ENCODE peak calls at places on chromosomes 7 and 10, in ten cellular contexts. N, H, C, Z, J, Q, L, B, P and V are unnamed samples.

GRCh38 chr10:110392860-110393732 is 88.4 kb upstream of the SMNDC1 start:
- DNase-seq in Z (peak), P (peak), B (no peak), L (no peak), J (peak), H (no peak), Q (peak), N (peak), C (peak), V (no peak)

GRCh38 chr10:125634606-125635005 is 48.4 kb downstream of the TEX36 start:
- DNase-seq in Z (no peak), L (no peak), J (no peak), B (no peak), Q (no peak), P (no peak), N (no peak), C (no peak), H (no peak), V (no peak)

GRCh38 chr10:6493521-6494451 is 86.3 kb downstream of the PRKCQ start:
- DNase-seq in H (peak), P (no peak), B (no peak), Z (no peak), Q (peak), J (no peak), C (no peak), N (peak), L (no peak), V (no peak)

GRCh38 chr7:99525713-99526440 is 21.4 kb downstream of the ZKSCAN5 start:
- DNase-seq in Z (no peak), B (no peak), J (no peak), H (no peak), L (no peak), P (peak), N (peak), C (no peak), Q (peak), V (no peak)

GRCh38 chr7:4845740-4846142 is 16.1 kb downstream of the PAPOLB start:
- DNase-seq in N (peak), L (no peak), H (no peak), Z (peak), C (peak), J (no peak), B (no peak), Q (no peak), P (peak), V (no peak)

GRCh38 chr7:8176370-8177081 is 85.4 kb downstream of the ICA1 start:
- DNase-seq in C (no peak), L (no peak), H (no peak), N (no peak), J (no peak), B (peak), P (no peak), Q (no peak), Z (no peak), V (no peak)

GRCh38 chr7:150450491-150450992 is at the start of gene GIMAP8:
- DNase-seq in H (no peak), Q (no peak), L (peak), Z (no peak), P (peak), C (no peak), J (no peak), B (no peak), N (no peak), V (no peak)

GRCh38 chr7:1555813-1556540 is at the start of gene TMEM184A:
- DNase-seq in C (peak), L (peak), P (peak), N (no peak), J (no peak), H (no peak), Z (no peak), Q (peak), B (peak), V (no peak)

GRCh38 chr10:68811367-68812009 is 15.8 kb upstream of the STOX1 start:
- DNase-seq in L (no peak), C (no peak), H (no peak), N (no peak), Q (no peak), Z (no peak), P (no peak), B (no peak), J (no peak), V (no peak)

GRCh38 chr7:110804501-110804900 is 286.4 kb upstream of the LRRN3 start:
- DNase-seq in B (no peak), L (no peak), P (peak), Q (no peak), Z (no peak), H (no peak), N (no peak), J (no peak), C (no peak), V (no peak)

GRCh38 chr7:28358423-28358868 is 53.9 kb upstream of the CREB5 start:
- DNase-seq in B (no peak), H (peak), Z (peak), N (peak), C (no peak), Q (peak), P (peak), L (no peak), J (peak), V (peak)

GRCh38 chr7:154867068-154867467 is 135.9 kb downstream of the PAXIP1 start:
- DNase-seq in H (no peak), Z (no peak), C (no peak), N (no peak), L (no peak), B (no peak), Q (no peak), J (no peak), P (no peak), V (no peak)

GRCh38 chr10:118752401-118752800 is 2.4 kb downstream of the CACUL1 start:
- DNase-seq in J (no peak), Z (no peak), N (no peak), H (no peak), P (no peak), C (no peak), B (no peak), Q (no peak), L (no peak), V (no peak)

GRCh38 chr7:25496394-25497103 is 268.3 kb upstream of the NPVF start:
- DNase-seq in C (no peak), J (no peak), L (no peak), Q (no peak), N (no peak), B (no peak), Z (no peak), P (no peak), H (no peak), V (no peak)

GRCh38 chr10:44936314-44936975 is 23.2 kb upstream of the RASSF4 start:
- DNase-seq in Z (no peak), N (no peak), B (no peak), P (no peak), Q (no peak), L (no peak), H (no peak), J (no peak), C (no peak), V (no peak)

GRCh38 chr7:155233703-155234492 is 63.8 kb upstream of the INSIG1 start:
- DNase-seq in Q (no peak), N (no peak), C (no peak), B (no peak), H (no peak), P (no peak), Z (no peak), J (no peak), L (peak), V (no peak)

GRCh38 chr10:124943301-124944092 is 1.6 kb downstream of the ZRANB1 start:
- DNase-seq in J (peak), C (no peak), Q (peak), P (no peak), N (peak), B (no peak), H (peak), L (no peak), Z (peak), V (peak)

GRCh38 chr10:109280837-109281236 is 642.5 kb downstream of the XPNPEP1 start:
- DNase-seq in Q (no peak), N (no peak), J (no peak), P (no peak), L (no peak), H (no peak), C (no peak), Z (no peak), B (no peak), V (no peak)

GRCh38 chr7:121116399-121116798 is 127.9 kb downstream of the CPED1 start:
- DNase-seq in C (no peak), L (no peak), J (no peak), N (no peak), P (no peak), Z (no peak), Q (peak), B (no peak), H (peak), V (no peak)

GRCh38 chr10:95664543-95664942 is 8.0 kb upstream of the ALDH18A1 start:
- DNase-seq in H (no peak), N (no peak), L (no peak), C (no peak), P (no peak), Q (no peak), B (no peak), Z (no peak), J (no peak), V (no peak)

GRCh38 chr10:88088441-88089340 is 225.3 kb downstream of the PTEN start:
- DNase-seq in P (no peak), Z (no peak), H (no peak), N (no peak), L (no peak), B (no peak), J (no peak), Q (peak), C (no peak), V (no peak)

GRCh38 chr10:112613620-112614019 is 166.6 kb downstream of the VTI1A start:
- DNase-seq in J (no peak), C (no peak), P (no peak), Z (no peak), B (no peak), N (no peak), L (no peak), H (no peak), Q (no peak), V (no peak)

GRCh38 chr10:12483996-12484944 is 134.9 kb downstream of the CAMK1D start:
- DNase-seq in N (no peak), Q (no peak), H (no peak), J (no peak), L (no peak), P (no peak), B (no peak), C (no peak), Z (no peak), V (no peak)

GRCh38 chr7:105841866-105842265 is 34.5 kb downstream of the ATXN7L1 start:
- DNase-seq in B (no peak), L (no peak), P (no peak), H (no peak), Q (peak), J (no peak), N (no peak), C (no peak), Z (no peak), V (no peak)

GRCh38 chr10:121774404-121774803 is 153.4 kb downstream of the ATE1 start:
- DNase-seq in P (no peak), H (peak), C (peak), Q (peak), L (no peak), N (no peak), Z (no peak), B (no peak), J (no peak), V (no peak)

GRCh38 chr10:50600286-50600685 is 23.5 kb downstream of the SGMS1 start:
- DNase-seq in N (no peak), C (no peak), Q (peak), J (no peak), L (no peak), H (no peak), B (no peak), P (no peak), Z (no peak), V (no peak)

GRCh38 chr7:50970092-50970491 is 187.4 kb upstream of the GRB10 start:
- DNase-seq in P (peak), Q (peak), N (no peak), J (no peak), B (no peak), L (no peak), Z (no peak), C (no peak), H (no peak), V (no peak)

GRCh38 chr10:17888189-17888588 is 63.5 kb upstream of the SLC39A12 start:
- DNase-seq in J (no peak), H (no peak), L (no peak), Q (peak), P (no peak), Z (no peak), N (no peak), C (no peak), B (no peak), V (no peak)

DNA sequence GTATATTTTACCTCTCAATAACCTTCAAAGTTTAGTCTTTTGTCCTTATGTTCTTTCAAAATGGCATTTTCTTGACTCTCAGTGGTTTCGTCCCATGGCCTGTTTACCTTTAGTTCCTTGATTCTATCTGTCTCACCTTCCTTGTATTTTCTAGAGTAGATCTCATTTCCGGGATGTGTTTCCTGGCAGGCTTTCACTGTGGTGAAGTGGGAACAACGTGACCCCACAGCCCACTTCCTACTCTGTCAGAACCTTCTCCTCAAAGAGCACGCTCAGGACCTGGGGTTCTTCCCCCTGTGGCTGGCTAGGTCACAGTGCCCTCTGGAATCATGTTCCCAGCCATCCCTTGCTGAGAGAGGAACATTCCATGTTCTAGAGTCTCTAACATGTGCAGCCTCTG is 129.9 kb upstream of the ZNF32 start:
- DNase-seq in N (no peak), C (no peak), H (no peak), J (no peak), P (no peak), B (no peak), L (no peak), Z (no peak), Q (no peak), V (no peak)
- H3K4me3 ChIP-seq in N (no peak), C (no peak), H (no peak), J (no peak), P (no peak), B (no peak), L (no peak), Z (no peak), Q (no peak), V (no peak)

GRCh38 chr7:34091330-34091917 is 186.1 kb downstream of the BMPER start:
- DNase-seq in N (peak), L (no peak), P (peak), C (peak), Q (peak), H (no peak), B (peak), Z (peak), J (no peak), V (no peak)
- TF ChIP-seq CTCF in N (peak), L (peak), P (peak), C (peak), Q (peak), H (peak), B (peak), Z (peak), J (peak), V (peak)

DNA sequence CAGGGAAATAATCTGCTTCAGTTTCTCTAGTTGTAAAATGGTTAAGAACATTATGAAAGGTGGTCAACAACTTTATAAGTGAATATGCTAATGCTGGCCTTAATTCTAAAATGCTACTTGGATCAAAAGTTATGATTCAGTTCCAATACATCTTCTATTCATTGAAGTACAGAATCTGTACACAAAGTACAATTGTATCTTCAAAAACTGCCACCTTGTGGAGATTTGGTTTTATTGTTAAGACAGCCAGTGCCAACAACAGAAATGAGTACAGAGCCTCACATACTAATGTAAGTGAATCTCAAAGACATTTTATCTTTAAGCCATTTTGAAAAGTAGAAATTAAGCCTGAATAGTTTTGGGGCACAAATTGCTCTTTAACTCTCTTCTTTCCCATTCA is 194.0 kb downstream of the CFTR start:
- DNase-seq in H (peak), B (peak), J (no peak), N (peak), Q (peak), L (no peak), P (no peak), Z (peak), C (peak), V (no peak)
- H3K4me3 ChIP-seq in H (no peak), B (no peak), J (no peak), N (no peak), Q (no peak), L (no peak), P (peak), Z (no peak), C (no peak), V (peak)

GRCh38 chr7:133828906-133829305 is 298.2 kb upstream of the LRGUK start:
- DNase-seq in P (no peak), Z (no peak), J (no peak), Q (peak), B (no peak), C (no peak), L (no peak), H (no peak), N (no peak), V (peak)
- TF ChIP-seq CTCF in P (no peak), Z (no peak), J (no peak), Q (no peak), B (no peak), C (no peak), L (no peak), H (no peak), N (no peak), V (no peak)

DNA sequence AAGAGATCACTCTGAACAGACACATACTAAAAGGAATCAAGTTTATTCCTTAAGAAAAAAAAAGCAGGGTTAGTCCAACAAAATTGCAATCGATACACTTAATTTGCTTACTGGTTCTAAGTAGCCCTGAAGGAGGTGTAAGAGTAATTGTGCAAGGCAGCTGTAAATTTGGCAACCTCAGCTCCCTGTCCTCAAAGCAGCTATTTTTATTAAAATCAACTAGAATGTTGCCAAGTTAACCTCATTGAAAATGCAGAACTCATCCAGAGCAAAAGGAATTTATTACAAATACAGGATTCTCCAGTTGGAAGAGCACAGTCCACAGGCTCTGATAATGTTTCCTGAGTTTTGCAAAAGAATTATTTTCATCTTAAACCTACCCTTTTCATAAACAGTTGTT is 691.3 kb downstream of the PHTF2 start:
- DNase-seq in C (no peak), J (peak), P (no peak), B (peak), Q (no peak), N (no peak), Z (peak), L (no peak), H (peak), V (no peak)
- H3K4me3 ChIP-seq in C (no peak), J (no peak), P (peak), B (peak), Q (no peak), N (no peak), Z (no peak), L (peak), H (peak), V (no peak)

DNA sequence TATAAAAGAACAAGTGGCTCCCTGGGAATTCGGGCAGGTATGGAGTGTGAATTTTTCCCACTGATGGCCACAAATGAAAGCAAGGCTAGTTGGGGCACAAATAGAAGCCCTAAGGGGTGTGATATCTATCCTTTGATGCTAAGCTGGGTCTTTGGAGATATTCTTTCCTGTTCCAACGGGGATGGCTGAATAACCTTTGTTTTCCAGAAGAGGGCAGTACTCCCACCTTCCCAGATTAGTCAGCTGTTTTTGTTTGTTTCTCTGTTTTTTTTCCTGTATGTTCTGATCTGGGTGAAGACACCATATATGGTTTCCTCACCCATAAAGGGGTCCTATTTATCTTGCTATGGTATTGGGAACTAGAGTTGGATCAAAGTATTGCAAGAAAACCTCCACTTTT is 947.7 kb upstream of the SORCS1 start:
- DNase-seq in C (no peak), Z (no peak), N (peak), B (no peak), L (no peak), Q (peak), P (peak), J (no peak), H (no peak), V (no peak)
- TF ChIP-seq CTCF in C (peak), Z (no peak), N (no peak), B (peak), L (no peak), Q (peak), P (peak), J (no peak), H (no peak), V (peak)

DNA sequence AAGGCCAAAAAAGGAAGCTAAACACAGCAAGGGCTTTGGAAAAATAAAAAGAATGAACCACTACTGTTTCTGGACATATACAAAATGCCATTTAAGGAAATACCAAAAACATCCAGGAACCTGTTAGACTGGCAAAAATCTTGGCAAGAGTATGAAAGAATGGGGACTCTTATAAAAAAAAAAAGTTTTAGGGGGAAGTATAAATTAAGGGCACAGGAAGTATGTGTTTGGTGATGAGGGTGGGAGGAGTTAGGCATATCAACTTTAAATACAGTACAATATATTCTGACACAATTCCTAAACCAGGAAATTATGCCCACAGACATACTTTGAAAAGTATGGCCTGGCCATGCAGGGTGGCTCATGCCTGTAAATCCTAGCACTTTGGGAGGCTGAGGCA is 74.2 kb downstream of the WAPL start:
- DNase-seq in N (no peak), H (no peak), J (no peak), P (no peak), L (no peak), Z (no peak), Q (no peak), C (no peak), B (no peak), V (no peak)
- H3K4me3 ChIP-seq in N (no peak), H (no peak), J (no peak), P (no peak), L (no peak), Z (no peak), Q (no peak), C (no peak), B (no peak), V (no peak)

DNA sequence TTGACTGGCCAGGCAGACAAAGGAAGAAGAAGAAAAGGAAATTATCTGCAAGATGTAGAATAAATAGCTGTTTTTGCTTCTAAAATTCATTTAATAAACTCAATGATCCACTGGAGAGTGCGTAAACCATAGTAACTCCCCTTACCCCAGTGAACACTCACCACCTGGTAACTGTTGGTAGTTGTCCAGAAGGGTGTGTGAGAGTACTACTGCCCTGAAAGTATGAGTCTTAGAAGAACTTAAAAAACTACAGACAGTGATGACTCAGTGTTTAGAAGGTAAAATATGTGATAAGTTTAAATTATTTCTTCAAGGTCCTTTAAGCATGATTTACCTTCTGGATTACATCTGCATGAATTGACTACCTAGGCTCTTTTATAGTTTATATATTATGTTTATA is 53.0 kb upstream of the SEMA3A start:
- DNase-seq in N (peak), Z (peak), H (peak), L (no peak), J (no peak), Q (peak), B (no peak), P (no peak), C (no peak), V (no peak)
- TF ChIP-seq CTCF in N (no peak), Z (peak), H (no peak), L (no peak), J (peak), Q (peak), B (no peak), P (peak), C (peak), V (peak)

GRCh38 chr10:48605264-48605615 is 367 bp upstream of the ARHGAP22 start:
- DNase-seq in Z (no peak), B (no peak), P (no peak), C (no peak), L (no peak), J (no peak), H (no peak), Q (peak), N (no peak), V (no peak)
- H3K4me3 ChIP-seq in Z (peak), B (peak), P (peak), C (no peak), L (peak), J (peak), H (peak), Q (peak), N (peak), V (peak)